ENCODE peak calls at places on chromosomes 2 and 18, in four cellular contexts. M is tibial artery, K is fibroblast of the aortic adventitia, Y is choroid plexus epithelial cell. H is an unnamed sample.

GRCh38 chr2:176156301-176156958 is 677 bp upstream of the HOXD3 start:
- DNase-seq in Y (no peak), K (no peak), M (no peak), H (no peak)

GRCh38 chr18:2905802-2906521 is 59.2 kb downstream of the EMILIN2 start:
- DNase-seq in Y (no peak), M (peak; percentile 63), K (no peak), H (peak; percentile 26)

GRCh38 chr2:217988014-217988839 is 14.6 kb downstream of the TNS1 start:
- DNase-seq in K (peak; percentile 82), M (peak; percentile 87), Y (peak; percentile 82), H (peak; percentile 75)

GRCh38 chr18:35045121-35045520 is 3.9 kb downstream of the MAPRE2 start:
- DNase-seq in Y (peak; percentile 48), M (no peak), K (peak; percentile 31), H (peak; percentile 73)

GRCh38 chr2:96816836-96817702 is 1.0 kb downstream of the CNNM3 start:
- DNase-seq in Y (peak; percentile 40), M (no peak), K (peak; percentile 16), H (peak; percentile 21)

GRCh38 chr2:149006883-149007543 is 31.5 kb upstream of the LYPD6B start:
- DNase-seq in Y (no peak), K (no peak), M (no peak), H (no peak)

GRCh38 chr2:112181571-112182290 is 43.5 kb downstream of the FBLN7 start:
- DNase-seq in Y (no peak), K (no peak), M (no peak), H (no peak)

GRCh38 chr2:239593965-239594771 is 193.3 kb upstream of the HDAC4 start:
- DNase-seq in K (no peak), M (no peak), Y (no peak), H (no peak)

GRCh38 chr2:96687266-96687665 is 44.7 kb downstream of the FER1L5 start:
- DNase-seq in Y (no peak), M (no peak), K (no peak), H (no peak)

GRCh38 chr2:228590681-228591080 is 409.2 kb upstream of the SPHKAP start:
- DNase-seq in K (no peak), Y (no peak), M (no peak), H (no peak)

GRCh38 chr2:64141711-64142405 is 2.4 kb downstream of the PELI1 start:
- DNase-seq in Y (peak; percentile 67), K (peak; percentile 58), M (no peak), H (no peak)

GRCh38 chr18:26301681-26302080 is 75.4 kb downstream of the TAF4B start:
- DNase-seq in K (peak; percentile 35), M (no peak), Y (peak; percentile 89), H (peak; percentile 56)

GRCh38 chr18:28808373-28808772 is 631.4 kb upstream of the CDH2 start:
- DNase-seq in M (no peak), Y (no peak), K (no peak), H (no peak)

GRCh38 chr18:53458266-53458665 is 766.2 kb downstream of the MBD2 start:
- DNase-seq in K (no peak), Y (peak; percentile 8), M (no peak), H (no peak)

GRCh38 chr2:27717070-27717453 is 53.4 kb downstream of the SLC4A1AP start:
- DNase-seq in K (no peak), Y (no peak), M (no peak), H (peak; percentile 72)

GRCh38 chr18:55575949-55576348 is 12.0 kb downstream of the TCF4 start:
- DNase-seq in Y (no peak), K (no peak), M (no peak), H (no peak)

GRCh38 chr2:66113116-66113515 is 321.8 kb upstream of the MEIS1 start:
- DNase-seq in K (no peak), Y (no peak), M (no peak), H (no peak)

GRCh38 chr2:109185801-109186570 is 57.0 kb downstream of the SH3RF3 start:
- DNase-seq in Y (peak; percentile 70), M (peak; percentile 73), K (peak; percentile 89), H (peak; percentile 66)

GRCh38 chr18:3441290-3441689 is 8.7 kb upstream of the TGIF1 start:
- DNase-seq in M (no peak), Y (peak; percentile 65), K (peak; percentile 14), H (no peak)

GRCh38 chr2:178327516-178327915 is 123.5 kb downstream of the PRKRA start:
- DNase-seq in K (no peak), Y (no peak), M (no peak), H (no peak)

GRCh38 chr2:127575185-127575765 is 39.8 kb downstream of the MYO7B start:
- DNase-seq in M (no peak), K (no peak), Y (no peak), H (no peak)

DNA sequence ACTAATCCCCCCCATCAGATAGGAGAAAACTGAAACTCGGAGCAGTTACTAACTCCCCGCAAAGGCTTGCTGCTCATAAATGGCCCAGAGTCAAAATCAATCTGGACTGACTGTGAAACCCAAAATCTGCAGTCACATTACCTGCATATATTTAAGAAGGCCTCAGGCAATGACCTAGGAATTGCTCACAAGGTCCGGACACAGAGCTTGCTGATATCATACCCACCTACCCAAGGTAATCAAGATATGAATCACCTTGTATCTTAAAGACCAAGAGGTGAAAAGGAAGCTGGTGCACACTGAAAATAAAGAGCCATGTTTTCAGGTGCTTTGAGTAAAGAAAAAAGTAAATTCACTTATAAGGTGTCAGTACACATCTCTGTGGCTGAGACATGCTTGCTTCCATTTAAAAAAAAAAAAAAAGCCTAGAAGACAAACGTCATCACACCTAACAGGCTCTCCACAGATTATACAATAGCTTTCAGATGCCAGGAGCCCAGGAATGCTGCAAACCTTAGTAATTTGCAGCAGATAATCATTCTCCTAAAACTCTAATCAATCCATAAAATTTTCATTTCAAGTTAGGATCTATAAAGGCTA is 195.4 kb downstream of the ZEB2 start:
- DNase-seq in Y (no peak), M (no peak), K (no peak), H (no peak)
- H3K4me3 ChIP-seq in Y (no peak overlapping the region), M (no peak overlapping the region), K (no peak overlapping the region), H (no peak overlapping the region)

GRCh38 chr18:75858754-75859153 is 431.3 kb upstream of the SMIM21 start:
- DNase-seq in M (no peak), Y (no peak), K (no peak), H (no peak)

GRCh38 chr18:75857558-75857957 is 430.1 kb upstream of the SMIM21 start:
- DNase-seq in M (no peak), Y (no peak), K (no peak), H (no peak)

GRCh38 chr18:75854808-75855207 is 427.3 kb upstream of the SMIM21 start:
- DNase-seq in Y (no peak), M (no peak), K (no peak), H (no peak)

GRCh38 chr18:75859533-75859932 is 432.0 kb upstream of the SMIM21 start:
- DNase-seq in K (no peak), Y (no peak), M (no peak), H (no peak)

DNA sequence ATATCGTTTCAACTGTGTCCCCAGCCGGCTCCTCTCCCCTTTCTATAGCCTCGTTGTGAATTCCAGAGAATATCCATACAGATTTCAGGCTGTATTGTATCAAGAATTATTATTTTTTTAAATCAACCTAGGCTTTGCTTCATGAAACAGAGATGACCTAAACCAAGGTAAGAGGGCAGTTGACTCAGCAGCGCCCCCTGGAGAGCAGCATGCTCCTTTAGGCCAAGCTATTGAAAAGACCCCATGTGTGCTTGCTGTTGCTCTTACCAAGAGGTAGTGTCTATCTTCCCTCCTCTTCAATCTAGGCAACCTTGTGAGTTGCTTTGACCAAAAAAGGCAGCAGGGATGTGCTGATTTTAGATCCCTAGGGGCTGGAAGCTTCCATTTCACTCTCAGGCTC is 426.7 kb upstream of the SMIM21 start:
- DNase-seq in Y (no peak), M (no peak), K (no peak), H (no peak)
- TF ChIP-seq CTCF in Y (peak; percentile 2), M (no peak), K (no peak), H (peak; percentile 11)

DNA sequence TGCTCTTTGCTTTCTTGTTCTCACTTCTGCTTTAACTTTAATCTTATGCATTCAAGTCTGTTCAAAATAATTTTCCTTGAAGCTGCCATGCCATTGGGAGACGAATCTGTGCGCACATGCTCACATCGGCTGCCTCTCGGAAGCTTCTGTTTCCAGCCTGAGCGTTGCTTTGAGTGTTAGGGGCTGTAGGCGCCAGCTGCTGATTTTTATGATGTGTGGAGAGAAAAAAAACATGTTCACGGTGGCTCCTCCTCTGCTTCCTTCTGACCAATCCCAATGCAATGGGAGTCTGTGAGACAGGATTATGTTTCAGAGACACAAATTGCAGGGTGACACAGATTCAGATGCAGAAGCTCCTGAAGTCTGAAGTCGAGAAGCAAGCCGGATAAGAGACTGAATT is at the start of gene MC4R:
- DNase-seq in K (peak; percentile 53), M (no peak), Y (peak; percentile 94), H (peak; percentile 38)
- H3K4me3 ChIP-seq in K (peak within 1 kb of the TSS; percentile 7), M (no peak within 1 kb of the TSS), Y (peak within 1 kb of the TSS; percentile 20), H (no peak within 1 kb of the TSS)

GRCh38 chr2:9797681-9798556 is 45.4 kb upstream of the TAF1B start:
- DNase-seq in Y (no peak), M (no peak), K (no peak), H (no peak)

GRCh38 chr2:9800639-9800974 is 42.7 kb upstream of the TAF1B start:
- DNase-seq in Y (no peak), M (no peak), K (no peak), H (no peak)

GRCh38 chr2:9799011-9799596 is 44.2 kb upstream of the TAF1B start:
- DNase-seq in Y (no peak), M (no peak), K (no peak), H (no peak)

GRCh38 chr2:9800975-9801723 is 42.1 kb upstream of the TAF1B start:
- DNase-seq in M (no peak), Y (peak; percentile 51), K (peak; percentile 39), H (peak; percentile 79)

GRCh38 chr2:9799729-9800632 is 43.3 kb upstream of the TAF1B start:
- DNase-seq in K (peak; percentile 81), Y (peak; percentile 82), M (peak; percentile 81), H (peak; percentile 78)
- TF ChIP-seq CTCF in K (peak; percentile 99), Y (peak; percentile 98), M (peak; percentile 95), H (peak; percentile 96)

GRCh38 chr2:135689679-135690078 is 52.0 kb upstream of the UBXN4 start:
- DNase-seq in M (no peak), Y (no peak), K (no peak), H (no peak)
- H3K4me3 ChIP-seq in M (no peak overlapping the region), Y (no peak overlapping the region), K (no peak overlapping the region), H (no peak overlapping the region)

DNA sequence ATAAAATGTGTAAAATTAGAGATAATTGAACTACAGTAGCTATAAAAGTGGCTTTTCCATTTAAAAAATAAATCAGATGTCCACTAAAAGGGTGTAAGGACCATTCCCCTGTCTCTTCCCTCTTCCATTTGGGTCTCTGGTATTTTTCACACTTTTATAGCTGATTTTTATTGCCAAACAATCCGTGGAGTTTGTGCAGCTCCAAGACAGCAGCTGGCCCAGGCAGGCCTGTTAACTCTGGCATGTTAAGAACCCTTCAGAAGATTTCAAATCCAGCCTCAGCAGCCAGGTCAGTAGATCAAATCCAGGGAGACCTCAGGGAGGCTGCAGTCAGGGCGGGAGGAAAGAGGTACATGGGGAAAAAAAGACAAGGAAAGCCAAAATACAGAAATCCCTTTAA is 827.1 kb upstream of the FANCL start:
- DNase-seq in Y (no peak), K (no peak), M (no peak), H (no peak)
- TF ChIP-seq CTCF in Y (no peak), K (no peak), M (no peak), H (no peak)

H was measured in fibroblast of mammary gland.